ENCODE peak calls at places on chromosomes 7 and 10, in four cellular contexts. T is Right ventricle myocardium inferior, X is fibroblast of mammary gland, W is GM13976. B is an unnamed sample.

GRCh38 chr7:44375236-44375699 is 49.9 kb upstream of the CAMK2B start:
- DNase-seq in T (no peak), W (peak), X (no peak), B (peak)

GRCh38 chr10:5775705-5776104 is 37.5 kb downstream of the GDI2 start:
- DNase-seq in X (no peak), W (peak), T (peak), B (peak)

GRCh38 chr7:17674166-17674955 is 265.9 kb downstream of the SNX13 start:
- DNase-seq in T (no peak), W (no peak), X (no peak), B (no peak)

GRCh38 chr10:1406172-1406975 is 331.0 kb downstream of the ADARB2 start:
- DNase-seq in W (no peak), X (no peak), T (no peak), B (no peak)

GRCh38 chr10:11328264-11329054 is 283.0 kb downstream of the USP6NL start:
- DNase-seq in T (no peak), W (no peak), X (no peak), B (peak)

GRCh38 chr7:132412435-132412834 is 163.8 kb downstream of the PLXNA4 start:
- DNase-seq in T (no peak), X (no peak), W (no peak), B (no peak)

GRCh38 chr10:110737886-110738634 is 93.9 kb downstream of the RBM20 start:
- DNase-seq in X (peak), W (no peak), T (no peak), B (peak)

GRCh38 chr7:135925205-135925604 is 52.0 kb downstream of the MTPN start:
- DNase-seq in X (peak), W (no peak), T (no peak), B (no peak)

GRCh38 chr10:16644146-16644545 is 122.5 kb upstream of the C1QL3 start:
- DNase-seq in X (peak), T (no peak), W (no peak), B (no peak)

GRCh38 chr7:104252409-104253134 is 44.8 kb upstream of the ORC5 start:
- DNase-seq in X (peak), T (no peak), W (no peak), B (no peak)

GRCh38 chr7:95311389-95311788 is 12.9 kb downstream of the PON1 start:
- DNase-seq in T (no peak), X (no peak), W (no peak), B (no peak)

GRCh38 chr10:1870491-1870890 is 133.2 kb upstream of the ADARB2 start:
- DNase-seq in T (no peak), X (no peak), W (no peak), B (no peak)

GRCh38 chr7:88401009-88401623 is 94.4 kb upstream of the STEAP4 start:
- DNase-seq in T (no peak), W (no peak), X (peak), B (no peak)

GRCh38 chr10:117461766-117462423 is 80.7 kb upstream of the EMX2 start:
- DNase-seq in X (peak), W (no peak), T (no peak), B (no peak)

GRCh38 chr7:16223963-16224707 is 197.2 kb downstream of the CRPPA start:
- DNase-seq in X (no peak), T (no peak), W (no peak), B (no peak)

GRCh38 chr7:27842094-27842493 is 102.1 kb downstream of the TAX1BP1 start:
- DNase-seq in W (no peak), X (peak), T (no peak), B (no peak)

GRCh38 chr10:43816351-43817321 is 168.0 kb upstream of the ZNF32 start:
- DNase-seq in W (peak), T (no peak), X (peak), B (peak)

GRCh38 chr7:128891942-128892269 is 18.6 kb downstream of the KCP start:
- DNase-seq in W (no peak), X (no peak), T (peak), B (no peak)

GRCh38 chr7:37592366-37592765 is 91.2 kb upstream of the GPR141 start:
- DNase-seq in W (no peak), X (no peak), T (no peak), B (no peak)

GRCh38 chr7:55308186-55308929 is 56.8 kb upstream of the LANCL2 start:
- DNase-seq in T (no peak), W (no peak), X (peak), B (no peak)

GRCh38 chr10:76675951-76676587 is 961.5 kb downstream of the KCNMA1 start:
- DNase-seq in X (peak), W (no peak), T (peak), B (peak)

GRCh38 chr10:96719850-96720421 is 378 bp downstream of the PIK3AP1 start:
- DNase-seq in W (peak), X (no peak), T (peak), B (peak)

GRCh38 chr7:129829677-129830631 is 122.8 kb downstream of the UBE2H start:
- DNase-seq in X (peak), W (peak), T (peak), B (peak)

GRCh38 chr10:102675887-102676616 is 31.8 kb downstream of the TRIM8 start:
- DNase-seq in W (peak), T (no peak), X (peak), B (no peak)